ENCODE peak calls at places on chromosomes 16 and 17, in five cellular contexts. T, Y, B, U and R are unnamed samples.
A peak's percentile ranks its signal among the peaks of the same experiment; 100 is the strongest.

GRCh38 chr16:10565167-10565566 is 15.2 kb downstream of the EMP2 start:
- DNase-seq in B (no peak), Y (no peak), T (no peak), U (no peak), R (no peak)

GRCh38 chr17:82808921-82809905 is 30.6 kb downstream of the ZNF750 start:
- DNase-seq in T (no peak), U (no peak), Y (no peak), B (no peak), R (no peak)

GRCh38 chr17:80474231-80474932 is 2.0 kb downstream of the NPTX1 start:
- DNase-seq in Y (no peak), T (no peak), B (no peak), U (no peak), R (no peak)

GRCh38 chr17:57104461-57105175 is 19.6 kb downstream of the AKAP1 start:
- DNase-seq in B (no peak), Y (no peak), T (no peak), U (no peak), R (no peak)

GRCh38 chr17:29169806-29170591 is 10.2 kb downstream of the MYO18A start:
- DNase-seq in B (no peak), Y (no peak), U (no peak), T (no peak), R (no peak)

GRCh38 chr17:53150101-53150698 is 672.5 kb upstream of the KIF2B start:
- DNase-seq in B (no peak), U (no peak), T (no peak), Y (peak; percentile 78), R (no peak)

GRCh38 chr16:24045641-24046040 is 209.9 kb downstream of the PRKCB start:
- DNase-seq in Y (no peak), T (no peak), B (no peak), U (peak; percentile 1), R (no peak)

GRCh38 chr17:4956493-4957061 is 5.7 kb downstream of the ENO3 start:
- DNase-seq in T (no peak), B (no peak), U (no peak), Y (peak; percentile 39), R (no peak)

GRCh38 chr17:16925461-16926060 is 46.4 kb downstream of the TNFRSF13B start:
- DNase-seq in T (no peak), Y (no peak), B (no peak), U (no peak), R (no peak)

GRCh38 chr16:84879569-84880487 is 60.0 kb downstream of the CRISPLD2 start:
- DNase-seq in T (no peak), U (no peak), B (no peak), Y (no peak), R (no peak)

GRCh38 chr16:89150090-89150835 is 21.3 kb upstream of the CDH15 start:
- DNase-seq in U (peak; percentile 32), T (no peak), B (no peak), Y (no peak), R (no peak)

GRCh38 chr16:84266451-84266850 is 26.6 kb upstream of the KCNG4 start:
- DNase-seq in Y (peak; percentile 9), T (no peak), U (no peak), B (no peak), R (no peak)

GRCh38 chr16:1029259-1029545 is 43.3 kb upstream of the SSTR5 start:
- DNase-seq in Y (no peak), B (no peak), T (no peak), U (no peak), R (no peak)

GRCh38 chr16:19699472-19699871 is 18.6 kb downstream of the KNOP1 start:
- DNase-seq in T (no peak), U (no peak), Y (no peak), B (no peak), R (no peak)

GRCh38 chr17:27451906-27452305 is 4.3 kb upstream of the KSR1 start:
- DNase-seq in U (no peak), B (no peak), Y (no peak), T (no peak), R (no peak)

GRCh38 chr17:30393911-30394867 is 15.5 kb downstream of the CPD start:
- DNase-seq in Y (no peak), U (no peak), T (no peak), B (no peak), R (no peak)

GRCh38 chr17:1484586-1485310 is 7.7 kb downstream of the MYO1C start:
- DNase-seq in B (peak; percentile 56), T (no peak), U (no peak), Y (peak; percentile 50), R (no peak)

GRCh38 chr16:28219283-28219682 is 7.5 kb upstream of the XPO6 start:
- DNase-seq in Y (no peak), T (no peak), B (no peak), U (no peak), R (no peak)

GRCh38 chr16:57347858-57348257 is 10.7 kb upstream of the CCL22 start:
- DNase-seq in B (no peak), U (no peak), T (no peak), Y (no peak), R (no peak)

GRCh38 chr16:87806246-87806607 is 40.4 kb upstream of the KLHDC4 start:
- DNase-seq in U (peak; percentile 51), B (no peak), T (no peak), Y (no peak), R (no peak)

GRCh38 chr17:45923511-45924268 is 29.3 kb downstream of the MAPT start:
- DNase-seq in Y (no peak), U (no peak), B (no peak), T (no peak), R (no peak)

GRCh38 chr16:30637952-30638351 is 12.8 kb upstream of the PRR14 start:
- DNase-seq in T (no peak), Y (peak; percentile 46), B (peak; percentile 37), U (no peak), R (no peak)

GRCh38 chr17:42857389-42857788 is 6.4 kb downstream of the AOC3 start:
- DNase-seq in Y (no peak), B (no peak), T (no peak), U (no peak), R (no peak)

GRCh38 chr16:56207421-56207820 is 16.1 kb downstream of the GNAO1 start:
- DNase-seq in B (no peak), Y (no peak), U (no peak), T (no peak), R (no peak)

GRCh38 chr16:73886378-73886777 is 410.2 kb upstream of the PSMD7 start:
- DNase-seq in U (no peak), B (no peak), T (no peak), Y (no peak), R (no peak)

GRCh38 chr16:2981177-2981898 is 1.1 kb upstream of the PKMYT1 start:
- DNase-seq in U (no peak), T (no peak), Y (no peak), B (no peak), R (no peak)

GRCh38 chr17:82970067-82970466 is 109.3 kb upstream of the METRNL start:
- DNase-seq in U (no peak), B (no peak), Y (no peak), T (no peak), R (no peak)

GRCh38 chr16:77171750-77172635 is 19.0 kb upstream of the MON1B start:
- DNase-seq in U (peak; percentile 23), B (peak; percentile 34), Y (peak; percentile 28), T (no peak), R (no peak)

GRCh38 chr16:35311475-35311874 is 1852.1 kb downstream of the TP53TG3F start:
- DNase-seq in U (no peak), T (no peak), Y (no peak), B (no peak), R (no peak)
- H3K27me3 ChIP-seq in U (no peaks in the 10 kb centered on the region), T (no peaks in the 10 kb centered on the region), Y (no peaks in the 10 kb centered on the region), B (no peaks in the 10 kb centered on the region), R (no peaks in the 10 kb centered on the region)

DNA sequence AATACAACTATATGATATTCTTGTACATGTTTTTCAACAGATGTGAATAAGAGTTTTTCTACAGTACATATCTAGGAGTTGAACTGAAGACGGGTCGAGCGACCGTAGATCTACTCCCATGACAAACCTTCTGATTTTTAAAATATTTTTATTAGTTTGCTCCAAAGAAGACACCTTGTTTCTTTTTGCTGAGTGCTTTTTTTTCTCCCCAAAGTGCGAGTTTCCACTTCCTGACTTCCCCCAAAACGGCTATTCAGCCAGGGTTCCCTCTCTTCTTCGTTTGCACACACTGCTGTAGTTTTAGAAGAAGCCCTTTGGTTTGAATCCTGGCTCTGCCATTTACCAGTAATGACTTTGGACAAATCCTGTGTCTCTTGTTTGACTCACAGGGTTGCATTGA is 241.7 kb upstream of the MAF start:
- DNase-seq in T (no peak), B (no peak), U (no peak), Y (no peak), R (no peak)
- H3K27me3 ChIP-seq in T (no peaks in the 10 kb centered on the region), B (no peaks in the 10 kb centered on the region), U (no peaks in the 10 kb centered on the region), Y (no peaks in the 10 kb centered on the region), R (no peaks in the 10 kb centered on the region)

GRCh38 chr16:54282923-54283734 is 3.5 kb downstream of the IRX3 start:
- DNase-seq in U (no peak), B (no peak), Y (no peak), T (no peak), R (no peak)

GRCh38 chr16:54282202-54282922 is 4.2 kb downstream of the IRX3 start:
- DNase-seq in B (no peak), Y (no peak), T (no peak), U (no peak), R (no peak)

GRCh38 chr16:54283735-54284318 is 2.8 kb downstream of the IRX3 start:
- DNase-seq in B (no peak), T (no peak), U (no peak), Y (no peak), R (no peak)

GRCh38 chr16:54280751-54281150 is 5.8 kb downstream of the IRX3 start:
- DNase-seq in U (no peak), T (no peak), B (no peak), Y (no peak), R (no peak)

DNA sequence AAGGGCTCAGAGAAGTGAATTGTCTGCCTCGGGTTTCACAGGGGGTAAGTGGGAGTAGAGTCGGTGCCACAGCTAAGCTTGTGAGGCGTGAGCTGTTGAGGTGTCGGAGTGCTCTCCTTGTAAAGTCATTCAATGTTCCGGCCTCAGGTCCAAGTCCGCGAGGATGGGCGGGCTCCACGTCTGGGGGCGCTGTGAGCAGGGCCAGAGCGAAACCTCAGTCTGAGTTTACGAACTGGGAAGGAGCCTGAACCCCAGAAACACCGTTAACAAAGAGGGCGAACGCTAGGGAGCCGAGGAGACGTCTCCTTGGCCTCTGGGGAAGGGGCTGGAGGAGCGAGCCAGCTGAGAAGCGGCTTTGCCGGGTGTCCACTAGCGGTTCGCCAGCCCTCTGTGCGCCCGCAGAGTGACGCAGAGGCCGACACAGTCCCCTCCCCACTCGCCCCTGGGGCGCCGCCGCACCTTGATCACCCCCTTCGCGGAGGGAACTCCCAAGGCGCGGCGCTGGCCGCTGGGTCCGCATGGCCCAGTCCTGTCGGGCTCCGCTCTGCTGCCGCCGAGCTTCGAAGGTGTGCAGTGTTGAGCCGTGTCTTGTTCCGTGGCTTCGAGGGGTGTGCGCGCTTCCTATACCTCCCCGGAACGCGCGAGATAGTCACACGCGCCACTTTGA is 4.9 kb downstream of the IRX3 start:
- DNase-seq in T (no peak), Y (no peak), U (no peak), B (no peak), R (no peak)
- H3K27me3 ChIP-seq in T (peaks cover 7% of the 10 kb centered on the region), Y (peaks cover 4% of the 10 kb centered on the region), U (no peaks in the 10 kb centered on the region), B (peaks cover 6% of the 10 kb centered on the region), R (peaks cover 6% of the 10 kb centered on the region)

GRCh38 chr17:48992433-48992832 is 4.8 kb upstream of the IGF2BP1 start:
- DNase-seq in T (no peak), U (no peak), Y (no peak), B (no peak), R (no peak)
- H3K27me3 ChIP-seq in T (peaks cover 46% of the 10 kb centered on the region), U (peaks cover 93% of the 10 kb centered on the region), Y (peaks cover 95% of the 10 kb centered on the region), B (peaks cover 51% of the 10 kb centered on the region), R (peaks cover 28% of the 10 kb centered on the region)